ENCODE peak calls at places on chromosomes 12 and 14, in four cellular contexts. M is A673, O is adrenal gland, R is AG04450. I is an unnamed sample.

GRCh38 chr14:66539034-66539433 is 31.1 kb downstream of the GPHN start:
- DNase-seq in M (no peak), O (no peak), R (no peak), I (no peak)

GRCh38 chr12:40226652-40227051 is 1.9 kb downstream of the LRRK2 start:
- DNase-seq in M (peak; percentile 55), O (peak; percentile 45), R (no peak), I (no peak)

GRCh38 chr12:58310828-58311273 is 369.5 kb downstream of the ATP23 start:
- DNase-seq in M (no peak), O (no peak), R (peak; percentile 95), I (no peak)

GRCh38 chr12:46677749-46678148 is 148.0 kb downstream of the SLC38A4 start:
- DNase-seq in M (peak; percentile 60), O (no peak), R (no peak), I (no peak)

GRCh38 chr12:132075026-132075713 is 68.9 kb downstream of the DDX51 start:
- DNase-seq in M (no peak), O (no peak), R (no peak), I (no peak)

GRCh38 chr12:62537544-62537943 is 70.9 kb downstream of the MON2 start:
- DNase-seq in M (peak; percentile 24), O (no peak), R (peak; percentile 20), I (no peak)

GRCh38 chr14:57382283-57382682 is 8.1 kb upstream of the NAA30 start:
- DNase-seq in M (peak; percentile 43), O (no peak), R (peak; percentile 46), I (no peak)

GRCh38 chr14:95784137-95784536 is 70.2 kb upstream of the TCL1A start:
- DNase-seq in M (peak; percentile 49), O (peak; percentile 38), R (no peak), I (no peak)

GRCh38 chr12:22860926-22861325 is 236.0 kb downstream of the ETNK1 start:
- DNase-seq in M (no peak), O (no peak), R (no peak), I (no peak)

GRCh38 chr12:62659457-62660295 is 193.1 kb downstream of the MON2 start:
- DNase-seq in M (no peak), O (no peak), R (no peak), I (no peak)

GRCh38 chr12:25924535-25925001 is 33.9 kb upstream of the RASSF8 start:
- DNase-seq in M (peak; percentile 50), O (no peak), R (no peak), I (no peak)

GRCh38 chr14:104970231-104971068 is 7.7 kb downstream of the AHNAK2 start:
- DNase-seq in M (peak; percentile 37), O (no peak), R (peak; percentile 29), I (peak; percentile 64)

GRCh38 chr12:70796989-70797388 is 123.5 kb downstream of the PTPRR start:
- DNase-seq in M (no peak), O (no peak), R (no peak), I (no peak)

GRCh38 chr12:115964214-115964613 is 313.3 kb downstream of the MED13L start:
- DNase-seq in M (no peak), O (no peak), R (no peak), I (no peak)

GRCh38 chr12:1530592-1531159 is 63.7 kb downstream of the FBXL14 start:
- DNase-seq in M (no peak), O (no peak), R (no peak), I (no peak)

GRCh38 chr12:52739963-52740362 is 36.6 kb upstream of the KRT77 start:
- DNase-seq in M (no peak), O (no peak), R (no peak), I (no peak)

GRCh38 chr12:15856097-15856982 is 25.8 kb upstream of the STRAP start:
- DNase-seq in M (peak; percentile 75), O (peak; percentile 58), R (no peak), I (no peak)

GRCh38 chr14:34680806-34681479 is 33.5 kb downstream of the CFL2 start:
- DNase-seq in M (no peak), O (no peak), R (no peak), I (no peak)

GRCh38 chr12:110253176-110253575 is 27.9 kb upstream of the ATP2A2 start:
- DNase-seq in M (no peak), O (peak; percentile 82), R (no peak), I (peak; percentile 82)

GRCh38 chr12:54052745-54053624 is 650 bp upstream of the HOXC4 start:
- DNase-seq in M (peak; percentile 33), O (no peak), R (no peak), I (no peak)

DNA sequence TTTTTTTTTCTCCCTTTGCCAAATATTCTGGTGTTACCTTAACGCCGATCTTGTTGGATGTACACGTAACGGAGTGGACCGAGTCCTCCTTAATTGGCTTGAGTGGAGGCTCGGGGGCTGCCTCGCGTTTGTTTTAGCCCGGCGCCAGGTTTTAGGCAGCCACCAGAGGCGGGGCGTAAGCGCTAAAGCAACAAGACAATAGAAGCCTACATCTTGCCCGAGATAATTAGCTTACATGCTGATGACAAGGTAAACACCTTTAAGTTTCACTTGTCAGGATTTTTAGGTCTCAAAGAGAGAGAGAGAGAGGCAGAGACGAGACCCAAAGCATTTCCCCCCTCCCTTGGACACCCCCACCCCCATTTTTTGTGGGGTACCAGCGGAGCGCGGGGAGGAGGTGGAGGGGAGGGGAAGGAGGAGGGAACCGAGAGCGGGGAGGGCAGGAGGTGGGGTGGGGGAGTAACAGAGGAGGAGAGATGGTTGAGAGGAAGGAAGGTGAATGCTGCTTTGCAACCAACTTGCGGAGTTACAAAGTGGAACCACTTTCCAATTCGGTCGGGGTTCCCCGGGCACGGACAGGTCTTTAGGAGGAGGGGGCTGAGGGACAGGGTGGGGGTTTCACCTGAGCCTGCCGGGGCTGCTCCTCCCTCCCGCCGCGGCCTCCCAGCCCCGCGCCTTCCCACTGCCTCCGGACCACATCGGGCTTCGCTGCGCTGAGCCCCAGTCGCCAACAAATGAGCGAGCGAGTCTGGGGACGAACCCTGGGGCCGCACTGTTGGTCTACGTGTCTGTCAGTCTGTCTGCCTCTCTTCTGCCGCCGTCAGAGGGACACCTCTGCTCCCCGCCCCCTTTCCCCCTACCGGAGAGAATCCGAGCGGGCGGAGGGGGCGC is at the start of gene NKX2-1:
- DNase-seq in M (no peak), O (no peak), R (no peak), I (no peak)
- TF ChIP-seq CTCF in M (no peak), O (no peak), R (no peak), I (no peak)

GRCh38 chr14:61255968-61256367 is 25.2 kb downstream of the TMEM30B start:
- DNase-seq in M (no peak), O (no peak), R (no peak), I (no peak)
- H3K27me3 ChIP-seq in M (no peaks in the 10 kb centered on the region), O (no peaks in the 10 kb centered on the region), R (no peaks in the 10 kb centered on the region), I (peaks cover 5% of the 10 kb centered on the region)

DNA sequence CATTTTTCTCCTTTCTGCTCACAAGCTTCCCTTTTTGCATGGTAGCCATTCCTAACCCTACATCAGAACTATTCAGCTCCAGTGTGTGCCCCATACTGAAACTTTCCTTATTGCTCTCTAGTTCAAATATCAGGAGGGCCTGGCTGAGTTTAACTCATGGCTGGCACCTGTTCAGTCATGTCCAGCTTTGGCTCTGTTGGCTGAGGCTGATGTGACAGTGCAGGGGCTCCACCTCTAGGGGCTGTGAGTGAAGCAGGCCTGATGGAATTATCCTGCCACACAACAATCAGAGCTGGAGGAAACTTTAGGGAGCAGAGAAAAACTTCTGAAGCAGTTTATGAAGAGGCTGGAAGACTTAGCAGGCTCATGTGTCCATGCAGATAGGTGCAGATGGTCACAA is 8.5 kb downstream of the COQ6 start:
- DNase-seq in M (no peak), O (no peak), R (no peak), I (no peak)
- H3K4me3 ChIP-seq in M (no peak overlapping the region), O (no peak overlapping the region), R (no peak overlapping the region), I (no peak overlapping the region)

GRCh38 chr12:124376435-124376834 is 81.5 kb downstream of the RFLNA start:
- DNase-seq in M (no peak), O (no peak), R (no peak), I (no peak)

GRCh38 chr12:124374147-124374546 is 79.3 kb downstream of the RFLNA start:
- DNase-seq in M (no peak), O (no peak), R (no peak), I (no peak)

GRCh38 chr12:124375789-124376175 is 80.9 kb downstream of the RFLNA start:
- DNase-seq in M (no peak), O (no peak), R (no peak), I (no peak)

GRCh38 chr12:124374567-124374966 is 79.7 kb downstream of the RFLNA start:
- DNase-seq in M (no peak), O (no peak), R (no peak), I (no peak)

DNA sequence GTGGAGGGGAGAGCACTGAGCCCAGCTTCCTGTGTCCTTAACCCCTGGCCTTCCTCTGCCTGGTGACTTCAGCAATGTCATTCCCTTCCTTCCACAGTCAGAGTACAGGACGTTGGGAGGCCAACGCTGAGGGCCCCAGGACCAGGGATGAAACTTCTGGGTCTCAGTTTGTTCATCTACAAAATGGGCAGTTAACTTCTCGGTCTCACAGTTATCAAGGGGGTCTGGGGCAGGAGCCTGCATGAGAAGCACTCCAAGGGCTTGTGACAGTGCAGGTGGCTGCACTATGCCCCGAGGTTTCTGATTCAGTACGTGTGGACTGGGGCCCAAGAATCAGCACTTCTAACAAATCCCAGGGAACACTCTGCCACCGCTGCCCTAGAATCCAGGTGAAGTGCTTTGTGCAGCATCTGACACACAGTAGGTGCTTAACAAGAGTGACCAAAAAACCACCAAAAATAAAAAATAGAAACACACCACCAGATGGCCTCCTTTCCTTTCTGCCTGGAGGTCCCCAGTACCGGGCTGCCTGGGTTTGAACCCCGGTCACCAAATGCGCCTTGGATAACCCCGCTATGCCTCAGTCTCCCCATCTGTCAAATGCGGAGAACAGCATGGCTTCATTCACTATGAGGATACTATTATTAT is 80.4 kb downstream of the RFLNA start:
- DNase-seq in M (no peak), O (no peak), R (no peak), I (no peak)
- TF ChIP-seq CTCF in M (peak; percentile 14), O (no peak), R (no peak), I (no peak)

GRCh38 chr14:51805541-51805940 is 54.9 kb upstream of the GNG2 start:
- DNase-seq in M (peak; percentile 11), O (no peak), R (no peak), I (no peak)
- H3K27me3 ChIP-seq in M (no peaks in the 10 kb centered on the region), O (no peaks in the 10 kb centered on the region), R (no peaks in the 10 kb centered on the region), I (peaks cover 13% of the 10 kb centered on the region)

DNA sequence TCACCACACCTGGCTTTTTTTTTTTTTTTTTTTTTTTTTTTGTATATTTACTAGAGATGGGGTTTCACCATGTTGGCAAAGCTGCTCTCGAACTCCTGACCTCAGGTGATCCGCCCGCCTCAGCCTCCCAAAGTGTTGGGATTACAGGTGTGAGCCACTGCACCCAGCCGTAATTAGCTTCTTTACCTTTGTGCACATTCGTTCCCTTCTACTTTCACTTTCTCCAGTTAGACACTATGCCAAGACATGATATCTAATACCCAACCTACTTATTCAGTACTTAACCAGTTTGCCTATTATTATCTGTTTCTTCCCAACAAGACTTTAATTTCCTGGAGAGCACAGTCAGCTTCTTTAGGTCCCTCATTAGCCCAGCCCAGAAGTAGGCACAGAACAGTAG is 5.3 kb downstream of the STYK1 start:
- DNase-seq in M (no peak), O (no peak), R (no peak), I (no peak)
- H3K4me3 ChIP-seq in M (no peak overlapping the region), O (no peak overlapping the region), R (no peak overlapping the region), I (no peak overlapping the region)

GRCh38 chr14:76495983-76496382 is 120.0 kb downstream of the ESRRB start:
- DNase-seq in M (no peak), O (no peak), R (no peak), I (no peak)
- TF ChIP-seq CTCF in M (no peak), O (no peak), R (no peak), I (no peak)

I was measured in left ventricle myocardium inferior.